ENCODE peak calls at places on chromosomes 16 and 17, in eight cellular contexts. Y is WTC11, O is foreskin fibroblast, C is HCT116, F is AG10803, L is lower leg skin, I is RWPE2, D is progenitor cell of endocrine pancreas. K is an unnamed sample.

GRCh38 chr16:11205754-11206459 is 50.1 kb downstream of the SOCS1 start:
- DNase-seq in Y (no peak), O (peak), C (no peak), F (peak), L (no peak), I (no peak), D (no peak), K (no peak)

GRCh38 chr17:56983380-56983779 is 5.4 kb downstream of the SCPEP1 start:
- DNase-seq in Y (no peak), O (no peak), C (no peak), F (no peak), L (no peak), I (no peak), D (no peak), K (no peak)

GRCh38 chr17:60941028-60941427 is 263.4 kb downstream of the BCAS3 start:
- DNase-seq in Y (no peak), O (peak), C (no peak), F (peak), L (peak), I (no peak), D (no peak), K (no peak)

GRCh38 chr17:66542967-66543525 is 240.6 kb downstream of the PRKCA start:
- DNase-seq in Y (no peak), O (no peak), C (no peak), F (peak), L (no peak), I (no peak), D (no peak), K (no peak)

GRCh38 chr17:69246726-69247375 is 18.2 kb upstream of the ABCA10 start:
- DNase-seq in Y (no peak), O (peak), C (peak), F (peak), L (no peak), I (no peak), D (no peak), K (no peak)

GRCh38 chr17:77327181-77327565 is 186.4 kb downstream of the SEC14L1 start:
- DNase-seq in Y (peak), O (no peak), C (no peak), F (no peak), L (peak), I (no peak), D (no peak), K (no peak)

GRCh38 chr17:27158390-27158789 is 135.5 kb upstream of the WSB1 start:
- DNase-seq in Y (no peak), O (no peak), C (no peak), F (no peak), L (no peak), I (peak), D (no peak), K (no peak)

GRCh38 chr17:60817187-60817586 is 139.5 kb downstream of the BCAS3 start:
- DNase-seq in Y (no peak), O (peak), C (no peak), F (peak), L (no peak), I (no peak), D (no peak), K (no peak)

GRCh38 chr16:70706948-70707465 is 21.2 kb upstream of the MTSS2 start:
- DNase-seq in Y (no peak), O (peak), C (no peak), F (peak), L (no peak), I (no peak), D (no peak), K (no peak)

GRCh38 chr17:58059141-58059540 is 24.1 kb upstream of the DYNLL2 start:
- DNase-seq in Y (no peak), O (no peak), C (no peak), F (no peak), L (no peak), I (no peak), D (no peak), K (no peak)

GRCh38 chr16:89094252-89094901 is 725 bp downstream of the ACSF3 start:
- DNase-seq in Y (no peak), O (no peak), C (no peak), F (no peak), L (no peak), I (no peak), D (no peak), K (peak)

GRCh38 chr17:56863974-56864373 is 30.0 kb downstream of the DGKE start:
- DNase-seq in Y (no peak), O (no peak), C (no peak), F (no peak), L (no peak), I (no peak), D (no peak), K (no peak)

GRCh38 chr17:38325221-38325851 is 18.4 kb downstream of the GPR179 start:
- DNase-seq in Y (no peak), O (no peak), C (no peak), F (peak), L (no peak), I (no peak), D (no peak), K (no peak)

GRCh38 chr17:63435681-63436522 is 10.2 kb downstream of the CYB561 start:
- DNase-seq in Y (peak), O (no peak), C (no peak), F (no peak), L (no peak), I (no peak), D (no peak), K (no peak)
- TF ChIP-seq CTCF in Y (no peak), O (no peak), C (peak), F (no peak), L (no peak), I (no peak), D (no peak), K (no peak)

DNA sequence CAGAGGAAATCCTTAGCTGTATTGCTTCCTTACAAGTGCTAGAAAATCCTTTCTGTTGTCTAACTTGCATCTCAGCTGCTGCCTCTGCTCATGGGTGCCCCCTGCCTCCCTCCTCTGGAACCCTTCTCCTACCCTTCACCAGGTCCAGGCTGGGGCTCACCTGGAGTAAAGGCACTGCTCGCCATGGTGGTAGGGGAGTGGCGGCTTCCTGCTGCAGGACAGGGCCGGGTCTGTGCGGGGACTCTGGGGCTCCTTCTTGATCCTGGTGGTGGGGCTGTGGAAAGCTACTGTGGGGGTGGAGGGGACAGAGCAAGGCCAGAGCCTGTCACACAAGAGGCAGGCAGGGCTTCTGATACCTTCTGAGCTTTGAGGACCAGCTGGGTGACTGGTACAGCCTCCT is 12.4 kb downstream of the ETV4 start:
- DNase-seq in Y (no peak), O (no peak), C (no peak), F (no peak), L (no peak), I (no peak), D (no peak), K (no peak)
- TF ChIP-seq CTCF in Y (no peak), O (no peak), C (peak), F (no peak), L (no peak), I (no peak), D (no peak), K (no peak)

DNA sequence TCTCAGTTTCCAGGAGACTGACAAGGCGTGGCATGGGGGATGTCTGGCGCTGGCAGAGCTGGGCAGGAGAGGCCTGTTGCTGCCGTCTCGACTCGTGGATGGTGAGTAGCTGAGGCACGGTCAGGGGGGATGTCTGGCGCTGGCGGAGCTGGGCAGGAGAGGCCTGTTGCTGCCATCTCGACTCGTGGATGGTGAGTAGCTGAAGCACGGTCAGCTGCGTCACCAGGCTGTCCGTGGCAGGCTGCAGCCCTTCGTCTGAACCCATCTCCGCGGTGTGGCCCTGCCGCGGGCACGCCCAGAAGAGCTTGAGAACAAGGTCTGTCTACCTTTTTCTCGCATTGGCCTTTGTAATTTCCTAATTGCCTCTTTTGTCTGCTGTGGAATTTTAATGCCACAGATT is 25.0 kb downstream of the ZNF750 start:
- DNase-seq in Y (no peak), O (no peak), C (no peak), F (no peak), L (no peak), I (peak), D (no peak), K (no peak)
- TF ChIP-seq CTCF in Y (no peak), O (no peak), C (no peak), F (no peak), L (no peak), I (no peak), D (no peak), K (no peak)

GRCh38 chr17:49904904-49905303 is 57.0 kb upstream of the TAC4 start:
- DNase-seq in Y (no peak), O (no peak), C (no peak), F (no peak), L (no peak), I (no peak), D (no peak), K (no peak)
- TF ChIP-seq CTCF in Y (no peak), O (no peak), C (no peak), F (no peak), L (no peak), I (no peak), D (no peak), K (no peak)

DNA sequence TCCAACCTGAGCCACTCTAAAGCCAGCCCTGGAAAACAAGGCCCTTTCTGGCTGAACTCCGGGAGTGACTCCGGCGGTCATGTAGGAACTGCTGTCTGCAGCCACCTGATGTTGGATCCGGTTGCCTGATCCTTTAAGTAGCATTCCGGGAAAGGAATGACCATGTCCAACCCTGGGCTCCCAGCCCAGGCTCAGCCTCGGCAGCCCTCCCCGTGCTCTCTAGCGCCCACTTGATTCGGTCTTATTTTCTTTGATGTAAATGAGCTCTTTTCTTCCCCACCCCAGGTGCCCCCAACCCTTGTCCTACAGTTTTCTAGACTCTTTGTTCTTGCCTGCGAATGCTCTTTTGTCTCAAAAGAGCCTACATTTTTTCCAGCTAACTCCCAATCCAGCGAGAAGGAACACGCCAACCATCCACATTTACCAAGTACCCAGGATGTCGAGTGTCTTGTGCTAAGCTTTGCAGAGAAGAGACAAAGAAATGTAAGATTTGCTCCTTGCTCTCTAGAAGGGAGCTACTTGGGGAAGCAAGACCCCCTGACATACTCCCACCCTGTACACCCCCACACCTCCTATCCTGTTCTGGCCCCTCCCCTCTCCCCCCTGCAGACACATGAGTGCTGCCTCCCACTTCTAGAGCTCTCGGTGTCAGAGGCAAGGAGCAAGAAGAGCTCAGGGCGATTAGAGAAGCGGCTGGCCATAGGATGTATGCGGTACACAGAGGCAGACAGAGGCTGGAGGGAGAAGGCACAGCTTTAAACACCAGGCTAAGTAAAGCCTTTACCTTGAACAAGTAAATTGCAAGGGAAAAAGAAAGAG is 53.8 kb downstream of the COG7 start:
- DNase-seq in Y (peak), O (no peak), C (no peak), F (no peak), L (no peak), I (no peak), D (no peak), K (no peak)
- TF ChIP-seq CTCF in Y (no peak), O (no peak), C (no peak), F (no peak), L (no peak), I (no peak), D (no peak), K (no peak)

GRCh38 chr17:41915020-41915419 is 3.7 kb downstream of the ACLY start:
- DNase-seq in Y (no peak), O (no peak), C (no peak), F (no peak), L (no peak), I (no peak), D (no peak), K (no peak)

GRCh38 chr17:41910701-41911391 is 7.9 kb downstream of the ACLY start:
- DNase-seq in Y (no peak), O (peak), C (no peak), F (peak), L (no peak), I (peak), D (no peak), K (no peak)

GRCh38 chr17:41914358-41914766 is 4.4 kb downstream of the ACLY start:
- DNase-seq in Y (no peak), O (no peak), C (no peak), F (no peak), L (no peak), I (no peak), D (no peak), K (no peak)

GRCh38 chr17:41913798-41914197 is 5.0 kb downstream of the ACLY start:
- DNase-seq in Y (peak), O (no peak), C (no peak), F (no peak), L (no peak), I (no peak), D (no peak), K (no peak)

GRCh38 chr17:41912925-41913324 is 5.8 kb downstream of the ACLY start:
- DNase-seq in Y (no peak), O (no peak), C (no peak), F (no peak), L (no peak), I (no peak), D (no peak), K (no peak)
- TF ChIP-seq CTCF in Y (no peak), O (no peak), C (no peak), F (no peak), L (no peak), I (no peak), D (no peak), K (no peak)